ENCODE peak calls at places on chromosome 22, in four cellular contexts. D is Calu3, R is EH, G is endothelial cell. Y is an unnamed sample.

GRCh38 chr22:19821523-19822300 is 33.0 kb downstream of the GNB1L start:
- DNase-seq in R (no peak), G (peak; percentile 1), D (no peak), Y (no peak)

GRCh38 chr22:41931701-41932269 is 5.2 kb upstream of the TNFRSF13C start:
- DNase-seq in D (no peak), G (no peak), R (no peak), Y (no peak)

GRCh38 chr22:47623740-47624103 is 861.3 kb downstream of the TBC1D22A start:
- DNase-seq in D (no peak), G (no peak), R (no peak), Y (no peak)

GRCh38 chr22:42443240-42444059 is 11.2 kb upstream of the NFAM1 start:
- DNase-seq in R (no peak), G (no peak), D (no peak), Y (no peak)

GRCh38 chr22:50439314-50440250 is 35.3 kb downstream of the SBF1 start:
- DNase-seq in R (no peak), G (no peak), D (no peak), Y (no peak)

GRCh38 chr22:46119729-46120419 is 30.5 kb upstream of the PPARA start:
- DNase-seq in G (no peak), D (no peak), R (peak; percentile 88), Y (no peak)

GRCh38 chr22:30947163-30947820 is 21.3 kb downstream of the MORC2 start:
- DNase-seq in D (no peak), R (no peak), G (peak; percentile 59), Y (no peak)

GRCh38 chr22:46931881-46932280 is 169.4 kb downstream of the TBC1D22A start:
- DNase-seq in D (no peak), G (no peak), R (peak; percentile 22), Y (no peak)

GRCh38 chr22:19759994-19760651 is 455 bp upstream of the TBX1 start:
- DNase-seq in G (no peak), D (no peak), R (no peak), Y (no peak)

GRCh38 chr22:42376721-42377177 is 55.5 kb downstream of the NFAM1 start:
- DNase-seq in R (peak; percentile 70), G (no peak), D (no peak), Y (no peak)

GRCh38 chr22:49366437-49366836 is 461.2 kb downstream of the BRD1 start:
- DNase-seq in R (no peak), G (peak; percentile 0), D (no peak), Y (no peak)

GRCh38 chr22:28894793-28895192 is 11.4 kb downstream of the ZNRF3 start:
- DNase-seq in D (no peak), G (no peak), R (no peak), Y (no peak)

GRCh38 chr22:22593964-22594656 is 35.0 kb upstream of the PRAME start:
- DNase-seq in R (peak; percentile 55), G (peak; percentile 59), D (peak; percentile 65), Y (no peak)

GRCh38 chr22:19514831-19515565 is 9.2 kb downstream of the CLDN5 start:
- DNase-seq in G (no peak), D (no peak), R (no peak), Y (no peak)

GRCh38 chr22:39965749-39966148 is 5.6 kb downstream of the TMA7B start:
- DNase-seq in G (no peak), D (no peak), R (no peak), Y (no peak)